ENCODE peak calls at places on chromosomes 3 and 15, in seven cellular contexts. Q, D, N, I, H, U and M are unnamed samples.

GRCh38 chr15:60972866-60973265 is 256.2 kb downstream of the RORA start:
- DNase-seq in Q (peak), D (no peak), H (no peak), U (no peak), N (no peak), I (no peak), M (no peak)

GRCh38 chr3:179348325-179349013 is 960 bp downstream of the MFN1 start:
- DNase-seq in I (no peak), U (peak), Q (no peak), H (peak), N (no peak), D (no peak), M (no peak)

GRCh38 chr15:48954538-48954937 is 9.2 kb downstream of the SHC4 start:
- DNase-seq in N (no peak), D (no peak), I (no peak), U (no peak), H (no peak), Q (no peak), M (no peak)

GRCh38 chr15:68550498-68551295 is 28.1 kb upstream of the CORO2B start:
- DNase-seq in D (peak), U (peak), I (peak), Q (no peak), H (peak), N (peak), M (peak)

GRCh38 chr3:193665370-193665989 is 72.5 kb downstream of the OPA1 start:
- DNase-seq in D (no peak), N (no peak), H (peak), U (no peak), I (no peak), Q (no peak), M (no peak)

GRCh38 chr15:27686376-27686775 is 412.7 kb downstream of the OCA2 start:
- DNase-seq in N (no peak), I (no peak), Q (no peak), U (no peak), H (no peak), D (no peak), M (no peak)

GRCh38 chr15:63283126-63283525 is 5.7 kb downstream of the APH1B start:
- DNase-seq in D (no peak), I (no peak), H (no peak), Q (no peak), N (no peak), U (no peak), M (no peak)

GRCh38 chr15:40439461-40440299 is 1.1 kb upstream of the BAHD1 start:
- DNase-seq in D (peak), I (no peak), Q (no peak), H (peak), N (no peak), U (peak), M (no peak)

GRCh38 chr3:81425198-81425868 is 336.1 kb downstream of the GBE1 start:
- DNase-seq in U (no peak), Q (no peak), D (no peak), N (no peak), H (no peak), I (no peak), M (no peak)

GRCh38 chr3:15279671-15280402 is 52.5 kb downstream of the SH3BP5 start:
- DNase-seq in U (no peak), D (no peak), Q (no peak), N (no peak), I (no peak), H (no peak), M (no peak)

GRCh38 chr3:197242784-197243432 is 55.5 kb downstream of the DLG1 start:
- DNase-seq in D (no peak), U (no peak), N (no peak), H (no peak), I (no peak), Q (no peak), M (no peak)

GRCh38 chr15:64314456-64314855 is 41.5 kb downstream of the CSNK1G1 start:
- DNase-seq in Q (no peak), I (no peak), N (no peak), D (no peak), H (no peak), U (no peak), M (no peak)

GRCh38 chr3:143811602-143812001 is 36.7 kb downstream of the SLC9A9 start:
- DNase-seq in D (peak), H (no peak), I (no peak), N (no peak), Q (no peak), U (no peak), M (no peak)

GRCh38 chr3:131729561-131729960 is 226.8 kb upstream of the MRPL3 start:
- DNase-seq in U (no peak), I (no peak), D (no peak), H (no peak), N (no peak), Q (no peak), M (no peak)

GRCh38 chr15:88909956-88910831 is 3.0 kb downstream of the MFGE8 start:
- DNase-seq in U (peak), D (no peak), I (no peak), N (no peak), Q (no peak), H (peak), M (no peak)

GRCh38 chr15:76006136-76006778 is 6.0 kb downstream of the NRG4 start:
- DNase-seq in I (no peak), D (no peak), Q (no peak), H (no peak), U (no peak), N (no peak), M (no peak)

GRCh38 chr3:11155341-11156025 is 1.2 kb downstream of the HRH1 start:
- DNase-seq in D (peak), H (no peak), N (peak), U (no peak), I (peak), Q (no peak), M (no peak)

GRCh38 chr15:80999623-81000036 is 1.1 kb upstream of the TLNRD1 start:
- DNase-seq in Q (no peak), H (peak), N (peak), I (peak), U (peak), D (peak), M (peak)

GRCh38 chr15:92625297-92625980 is 30.1 kb downstream of the FAM174B start:
- DNase-seq in H (no peak), Q (no peak), D (no peak), U (peak), I (no peak), N (no peak), M (no peak)

GRCh38 chr3:126773783-126774182 is 69.7 kb downstream of the CHCHD6 start:
- DNase-seq in H (no peak), I (no peak), Q (no peak), U (no peak), N (no peak), D (no peak), M (no peak)

GRCh38 chr3:37668831-37669610 is 192.7 kb upstream of the CTDSPL start:
- DNase-seq in N (no peak), Q (no peak), D (peak), U (no peak), H (no peak), I (no peak), M (no peak)

GRCh38 chr3:194250104-194251002 is 100.8 kb downstream of the CPN2 start:
- DNase-seq in N (no peak), D (peak), U (no peak), I (no peak), Q (no peak), H (no peak), M (no peak)

GRCh38 chr3:129560931-129561594 is 18.1 kb downstream of the H1-8 start:
- DNase-seq in N (no peak), Q (peak), D (peak), I (no peak), H (no peak), U (no peak), M (no peak)

GRCh38 chr3:125125822-125126245 is 70.0 kb upstream of the HEG1 start:
- DNase-seq in Q (peak), N (no peak), D (no peak), U (no peak), I (no peak), H (no peak), M (no peak)

GRCh38 chr3:125386811-125387210 is 11.7 kb upstream of the ZNF148 start:
- DNase-seq in U (no peak), Q (no peak), H (no peak), I (no peak), N (no peak), D (no peak), M (no peak)

GRCh38 chr15:49718234-49718633 is 97.4 kb downstream of the DTWD1 start:
- DNase-seq in I (no peak), Q (peak), H (no peak), N (no peak), D (no peak), U (no peak), M (no peak)

GRCh38 chr3:80643421-80643820 is 875.6 kb upstream of the ROBO1 start:
- DNase-seq in I (no peak), U (no peak), H (no peak), Q (no peak), N (no peak), D (no peak), M (no peak)

GRCh38 chr15:31307270-31308184 is 19.1 kb upstream of the KLF13 start:
- DNase-seq in D (no peak), Q (no peak), U (no peak), I (no peak), N (no peak), H (no peak), M (no peak)

GRCh38 chr3:58434990-58435389 is 1.4 kb upstream of the PDHB start:
- DNase-seq in I (no peak), Q (peak), U (no peak), H (no peak), N (no peak), D (no peak), M (no peak)

GRCh38 chr15:47194718-47195117 is 522.6 kb upstream of the SEMA6D start:
- DNase-seq in U (no peak), I (no peak), Q (no peak), D (no peak), H (no peak), N (no peak), M (no peak)